ENCODE peak calls at places on chromosomes 2 and 18, in seven cellular contexts. T, G, R, H, J, U and N are unnamed samples.

GRCh38 chr2:30758315-30758714 is 48.9 kb downstream of the CAPN13 start:
- DNase-seq in H (no peak), R (no peak), T (no peak), J (peak; percentile 25), G (no peak), U (no peak), N (no peak)

GRCh38 chr2:156325671-156326385 is 6.7 kb downstream of the NR4A2 start:
- DNase-seq in H (no peak), R (no peak), J (no peak), T (no peak), U (no peak), G (no peak), N (no peak)

GRCh38 chr2:45533771-45534170 is 77.3 kb downstream of the SRBD1 start:
- DNase-seq in J (peak; percentile 53), U (peak; percentile 12), T (no peak), R (no peak), H (peak; percentile 53), G (peak; percentile 89), N (peak; percentile 98)

GRCh38 chr2:144950874-144951560 is 431.1 kb upstream of the ZEB2 start:
- DNase-seq in T (no peak), G (peak; percentile 89), U (peak; percentile 59), J (peak; percentile 94), H (peak; percentile 23), R (no peak), N (peak; percentile 91)

GRCh38 chr2:197740200-197740599 is 35.0 kb downstream of the MARS2 start:
- DNase-seq in R (no peak), H (no peak), J (no peak), U (no peak), T (no peak), G (peak; percentile 4), N (no peak)

GRCh38 chr2:236165491-236166156 is 2.6 kb downstream of the GBX2 start:
- DNase-seq in R (no peak), J (no peak), G (no peak), H (no peak), U (no peak), T (no peak), N (no peak)

GRCh38 chr2:36406296-36406695 is 50.7 kb downstream of the CRIM1 start:
- DNase-seq in H (no peak), T (no peak), U (no peak), G (no peak), R (no peak), J (no peak), N (no peak)

GRCh38 chr18:62377408-62377807 is 52.3 kb downstream of the TNFRSF11A start:
- DNase-seq in G (no peak), U (no peak), J (no peak), R (no peak), H (no peak), T (no peak), N (no peak)

GRCh38 chr18:23281626-23282436 is 146.5 kb downstream of the CABLES1 start:
- DNase-seq in H (no peak), R (no peak), J (peak; percentile 76), G (peak; percentile 91), U (no peak), T (peak; percentile 70), N (peak; percentile 94)

GRCh38 chr18:57533399-57533884 is 53.1 kb downstream of the FECH start:
- DNase-seq in T (peak; percentile 55), U (no peak), H (no peak), G (peak; percentile 24), R (no peak), J (peak; percentile 62), N (peak; percentile 43)

GRCh38 chr2:42795871-42796301 is 3.5 kb upstream of the HAAO start:
- DNase-seq in T (no peak), G (no peak), H (peak; percentile 68), J (peak; percentile 43), U (no peak), R (no peak), N (no peak)

GRCh38 chr2:36407403-36407802 is 51.8 kb downstream of the CRIM1 start:
- DNase-seq in H (no peak), R (no peak), J (no peak), U (no peak), T (no peak), G (no peak), N (no peak)

GRCh38 chr2:133109772-133110171 is 439.8 kb upstream of the LYPD1 start:
- DNase-seq in J (peak; percentile 22), U (peak; percentile 65), G (peak; percentile 74), H (no peak), T (no peak), R (no peak), N (peak; percentile 55)

GRCh38 chr2:102826904-102827303 is 65.1 kb downstream of the TMEM182 start:
- DNase-seq in J (peak; percentile 8), U (no peak), H (no peak), G (peak; percentile 65), T (no peak), R (peak; percentile 44), N (peak; percentile 14)

GRCh38 chr18:10604178-10604577 is 78.4 kb downstream of the NAPG start:
- DNase-seq in H (no peak), U (no peak), T (no peak), R (no peak), G (no peak), J (no peak), N (no peak)

GRCh38 chr18:10504723-10505122 is 21.1 kb upstream of the NAPG start:
- DNase-seq in R (no peak), U (no peak), T (no peak), G (no peak), J (no peak), H (no peak), N (no peak)

GRCh38 chr2:10659898-10660568 is 29.7 kb downstream of the NOL10 start:
- DNase-seq in R (peak; percentile 37), U (peak; percentile 50), J (peak; percentile 87), H (peak; percentile 63), T (peak; percentile 63), G (peak; percentile 75), N (peak; percentile 62)

GRCh38 chr2:144533221-144533620 is 13.3 kb upstream of the ZEB2 start:
- DNase-seq in G (no peak), T (no peak), J (no peak), H (no peak), R (no peak), U (no peak), N (no peak)

GRCh38 chr2:37802106-37802791 is 122.8 kb upstream of the RMDN2 start:
- DNase-seq in R (no peak), J (peak; percentile 63), U (no peak), T (no peak), G (peak; percentile 83), H (no peak), N (no peak)

GRCh38 chr2:149527998-149528775 is 59.4 kb downstream of the MMADHC start:
- DNase-seq in T (no peak), U (no peak), J (no peak), G (no peak), R (no peak), H (no peak), N (no peak)

GRCh38 chr18:34957119-34957863 is 83.9 kb upstream of the MAPRE2 start:
- DNase-seq in H (no peak), R (no peak), J (no peak), U (no peak), G (no peak), T (no peak), N (no peak)

GRCh38 chr2:6556755-6557154 is 309.0 kb downstream of the CMPK2 start:
- DNase-seq in J (peak; percentile 75), T (no peak), R (no peak), U (no peak), G (peak; percentile 61), H (peak; percentile 15), N (peak; percentile 33)

GRCh38 chr2:109085912-109086742 is 42.9 kb upstream of the SH3RF3 start:
- DNase-seq in G (no peak), U (no peak), J (no peak), T (no peak), R (no peak), H (no peak), N (no peak)

GRCh38 chr18:64037812-64038414 is 68.0 kb downstream of the SERPINB8 start:
- DNase-seq in H (no peak), R (no peak), J (peak; percentile 36), G (peak; percentile 52), T (no peak), U (no peak), N (no peak)

GRCh38 chr2:241002275-241003046 is 4.0 kb downstream of the SNED1 start:
- DNase-seq in R (no peak), U (no peak), H (no peak), J (no peak), G (no peak), T (no peak), N (no peak)

GRCh38 chr18:74682141-74682997 is 84.7 kb downstream of the ZNF407 start:
- DNase-seq in T (no peak), H (no peak), J (peak; percentile 41), U (no peak), G (peak; percentile 31), R (no peak), N (no peak)

GRCh38 chr2:224311226-224311625 is 90.7 kb downstream of the FAM124B start:
- DNase-seq in H (no peak), R (no peak), T (no peak), G (no peak), U (no peak), J (peak; percentile 50), N (peak; percentile 12)

GRCh38 chr18:63586966-63587365 is at the start of gene SERPINB13:
- DNase-seq in R (no peak), U (no peak), J (no peak), T (no peak), H (no peak), G (no peak), N (no peak)

GRCh38 chr2:20103514-20103913 is 52.1 kb upstream of the LAPTM4A start:
- DNase-seq in H (no peak), U (no peak), R (no peak), J (peak; percentile 63), G (peak; percentile 18), T (no peak), N (peak; percentile 14)

GRCh38 chr18:34352385-34353163 is 127.9 kb upstream of the NOL4 start:
- DNase-seq in T (no peak), R (no peak), J (peak; percentile 22), U (no peak), H (no peak), G (peak; percentile 18), N (no peak)

GRCh38 chr2:175832886-175833285 is 169.2 kb downstream of the LNPK start:
- DNase-seq in H (no peak), R (no peak), T (no peak), U (no peak), J (no peak), G (peak; percentile 16), N (peak; percentile 71)

GRCh38 chr2:235977445-235977844 is 190.7 kb downstream of the GBX2 start:
- DNase-seq in G (no peak), J (no peak), T (no peak), R (no peak), H (no peak), U (no peak), N (no peak)

GRCh38 chr2:217331577-217332139 is 471.8 kb upstream of the TNP1 start:
- DNase-seq in G (peak; percentile 70), J (peak; percentile 16), U (peak; percentile 38), H (peak; percentile 70), R (no peak), T (peak; percentile 49), N (peak; percentile 41)